ENCODE peak calls at places on chromosome X, in nine cellular contexts. D, M, S, K, N, W, E, B and G are unnamed samples.

GRCh38 chrX:153460826-153461225 is 9.6 kb downstream of the HAUS7 start:
- DNase-seq in D (peak; percentile 52), M (peak; percentile 57), S (no peak), K (no peak), N (peak; percentile 67), W (peak; percentile 64), E (no peak), B (no peak), G (peak; percentile 64)

GRCh38 chrX:133922390-133922772 is 63.0 kb downstream of the GPC3 start:
- DNase-seq in D (no peak), M (no peak), S (no peak), K (no peak), N (no peak), W (no peak), E (no peak), B (no peak), G (no peak)

GRCh38 chrX:2498781-2499302 is 1.9 kb downstream of the DHRSX start:
- DNase-seq in D (no peak), M (peak; percentile 40), S (no peak), K (peak; percentile 42), N (peak; percentile 54), W (peak; percentile 18), E (no peak), B (peak; percentile 56), G (no peak)

GRCh38 chrX:45664727-45665290 is 464.1 kb upstream of the DIPK2B start:
- DNase-seq in D (no peak), M (no peak), S (no peak), K (no peak), N (no peak), W (no peak), E (no peak), B (no peak), G (no peak)

GRCh38 chrX:44889824-44890223 is 16.8 kb downstream of the KDM6A start:
- DNase-seq in D (no peak), M (no peak), S (no peak), K (no peak), N (no peak), W (no peak), E (no peak), B (no peak), G (no peak)

GRCh38 chrX:121151293-121151692 is 103.9 kb downstream of the GLUD2 start:
- DNase-seq in D (no peak), M (no peak), S (no peak), K (no peak), N (no peak), W (no peak), E (no peak), B (no peak), G (no peak)

GRCh38 chrX:1876041-1876440 is 261.2 kb downstream of the ASMT start:
- DNase-seq in D (no peak), M (no peak), S (no peak), K (no peak), N (no peak), W (no peak), E (no peak), B (no peak), G (no peak)

GRCh38 chrX:46967547-46967946 is 55.3 kb downstream of the JADE3 start:
- DNase-seq in D (no peak), M (no peak), S (no peak), K (no peak), N (no peak), W (no peak), E (no peak), B (no peak), G (no peak)

GRCh38 chrX:40922307-40922706 is 162.9 kb upstream of the USP9X start:
- DNase-seq in D (no peak), M (peak; percentile 80), S (no peak), K (no peak), N (no peak), W (peak; percentile 85), E (peak; percentile 43), B (no peak), G (no peak)

GRCh38 chrX:14864626-14865025 is 8.2 kb downstream of the FANCB start:
- DNase-seq in D (no peak), M (peak; percentile 14), S (no peak), K (no peak), N (no peak), W (peak; percentile 9), E (no peak), B (no peak), G (no peak)

GRCh38 chrX:67480789-67481188 is 63.0 kb upstream of the AR start:
- DNase-seq in D (no peak), M (no peak), S (no peak), K (no peak), N (no peak), W (no peak), E (no peak), B (no peak), G (no peak)

GRCh38 chrX:136453771-136454170 is 34.0 kb upstream of the BRS3 start:
- DNase-seq in D (no peak), M (no peak), S (no peak), K (no peak), N (no peak), W (no peak), E (no peak), B (no peak), G (no peak)

GRCh38 chrX:79413963-79414362 is 46.8 kb upstream of the ITM2A start:
- DNase-seq in D (no peak), M (no peak), S (no peak), K (no peak), N (no peak), W (no peak), E (no peak), B (no peak), G (no peak)

DNA sequence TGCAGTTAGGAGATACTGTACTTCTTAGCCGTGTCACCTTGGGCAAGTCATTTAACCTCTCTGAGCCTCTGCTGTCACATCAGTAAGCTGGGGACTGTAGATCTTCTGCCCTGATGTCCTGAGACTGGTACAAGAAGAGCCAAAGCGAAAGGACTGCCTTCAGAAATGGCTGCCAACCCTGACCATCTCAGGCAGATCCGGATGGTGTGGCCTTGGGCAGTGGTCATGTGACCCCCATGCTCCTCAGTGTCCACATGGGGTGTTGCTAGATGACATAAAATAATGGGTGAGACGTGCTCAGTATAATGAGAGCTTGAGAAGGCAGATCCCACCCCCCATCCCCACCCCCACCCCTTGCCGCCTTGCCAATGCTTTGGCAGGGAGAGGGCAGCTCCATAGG is 60.4 kb upstream of the MTM1 start:
- DNase-seq in D (no peak), M (no peak), S (no peak), K (peak; percentile 42), N (no peak), W (no peak), E (no peak), B (no peak), G (no peak)
- H3K4me1 ChIP-seq in D (peaks cover 30% of the 10 kb centered on the region), M (no peaks in the 10 kb centered on the region), S (peaks cover 9% of the 10 kb centered on the region), K (peaks cover 12% of the 10 kb centered on the region), N (no peaks in the 10 kb centered on the region), W (no peaks in the 10 kb centered on the region), E (peaks cover 19% of the 10 kb centered on the region), B (no peaks in the 10 kb centered on the region), G (no peaks in the 10 kb centered on the region)

GRCh38 chrX:118212817-118213183 is 96.2 kb upstream of the KLHL13 start:
- DNase-seq in D (no peak), M (no peak), S (no peak), K (no peak), N (no peak), W (no peak), E (no peak), B (no peak), G (no peak)
- H3K27ac ChIP-seq in D (no peak overlapping the region), M (no peak overlapping the region), S (no peak overlapping the region), K (no peak overlapping the region), N (no peak overlapping the region), W (no peak overlapping the region), E (no peak overlapping the region), B (no peak overlapping the region), G (no peak overlapping the region)

DNA sequence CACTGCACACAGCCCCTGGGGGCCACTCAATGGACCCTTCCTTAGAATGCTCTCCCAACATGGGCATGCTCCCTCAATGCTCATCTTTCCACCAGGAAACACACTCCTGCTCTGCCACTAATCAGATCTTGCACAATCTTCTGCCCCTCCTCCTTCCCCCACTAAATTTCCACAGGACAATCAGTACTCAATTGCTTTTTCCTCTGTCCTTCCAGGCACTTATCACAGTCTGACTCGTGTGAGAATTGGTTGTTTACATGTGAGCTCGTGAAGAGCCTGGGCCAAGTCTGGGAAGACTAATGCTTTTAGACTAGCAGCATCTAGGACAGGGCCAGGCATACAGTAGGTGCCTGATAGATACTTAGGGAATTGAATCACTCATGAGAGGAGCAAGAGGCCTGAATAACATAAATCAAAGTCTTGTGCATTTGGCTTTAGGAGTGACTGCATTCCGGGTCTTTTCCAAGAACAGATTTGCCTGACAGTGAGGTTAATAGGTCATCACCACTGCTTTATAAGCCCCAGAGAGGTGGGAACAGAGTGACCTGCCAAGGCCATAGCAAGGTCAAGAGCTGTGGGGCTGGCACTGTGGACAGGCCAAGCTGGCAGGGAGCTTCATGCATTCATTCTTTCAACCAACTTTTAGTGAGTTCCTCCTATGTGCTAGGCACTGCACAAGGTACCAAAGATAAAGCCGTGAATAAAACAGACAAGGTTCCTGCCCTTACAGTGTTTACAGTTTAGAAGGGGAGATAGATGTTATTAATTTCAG is 55.0 kb downstream of the PRPS1 start:
- DNase-seq in D (no peak), M (peak; percentile 61), S (peak; percentile 83), K (peak; percentile 69), N (no peak), W (no peak), E (no peak), B (no peak), G (peak; percentile 27)
- H3K4me1 ChIP-seq in D (peaks cover 67% of the 10 kb centered on the region), M (peaks cover 29% of the 10 kb centered on the region), S (peaks cover 23% of the 10 kb centered on the region), K (peaks cover 7% of the 10 kb centered on the region), N (no peaks in the 10 kb centered on the region), W (no peaks in the 10 kb centered on the region), E (no peaks in the 10 kb centered on the region), B (peaks cover 16% of the 10 kb centered on the region), G (peaks cover 16% of the 10 kb centered on the region)

GRCh38 chrX:104168127-104168526 is 1.9 kb downstream of the FAM199X start:
- DNase-seq in D (no peak), M (no peak), S (no peak), K (no peak), N (no peak), W (no peak), E (no peak), B (no peak), G (no peak)

GRCh38 chrX:104166735-104167436 is 633 bp downstream of the FAM199X start:
- DNase-seq in D (no peak), M (no peak), S (peak; percentile 64), K (peak; percentile 23), N (peak; percentile 4), W (no peak), E (no peak), B (no peak), G (no peak)

DNA sequence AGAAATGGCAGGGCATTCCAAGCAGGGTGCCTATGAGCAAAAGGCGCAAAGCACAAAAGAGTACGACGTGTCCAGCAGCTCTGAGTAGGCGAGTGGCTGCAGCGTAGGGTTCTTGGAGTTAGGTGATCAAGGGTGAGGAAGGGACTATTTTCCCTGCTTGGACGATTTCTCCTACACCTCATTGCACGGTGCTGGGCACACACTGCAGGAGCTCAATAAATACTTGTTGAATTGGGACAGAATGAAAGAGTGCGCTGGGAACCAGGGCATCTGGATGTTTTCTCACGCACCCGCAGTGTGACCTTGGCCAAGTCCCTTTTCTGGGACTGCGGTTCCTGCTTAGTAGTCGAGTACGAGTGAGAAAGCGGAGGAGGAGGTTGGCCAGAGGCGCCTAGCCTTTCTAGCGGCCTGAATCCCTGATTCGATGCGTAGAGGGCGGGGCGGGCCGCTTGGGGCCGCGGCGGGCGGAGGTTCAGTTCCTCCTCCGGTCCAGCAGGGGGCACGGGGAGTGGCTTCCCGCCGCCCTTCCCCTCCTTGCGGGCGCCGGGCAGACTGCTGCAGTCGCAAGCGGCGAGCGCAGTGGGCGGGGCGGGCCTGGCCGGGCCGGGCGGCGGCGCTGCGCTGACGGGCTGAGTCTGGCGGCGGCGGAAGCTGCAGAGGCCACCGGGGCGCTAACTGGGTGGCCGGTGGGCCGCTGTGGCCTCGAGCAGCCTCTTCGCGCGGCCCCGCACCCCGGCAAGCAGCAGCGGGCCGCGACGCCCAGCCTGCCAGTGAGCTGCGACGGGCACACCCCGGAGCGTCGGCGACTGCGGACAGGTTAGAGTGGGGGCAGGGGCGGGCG is at the start of gene FAM199X:
- DNase-seq in D (peak; percentile 94), M (peak; percentile 93), S (peak; percentile 94), K (peak; percentile 75), N (peak; percentile 76), W (peak; percentile 86), E (peak; percentile 43), B (peak; percentile 68), G (peak; percentile 86)
- H3K27ac ChIP-seq in D (peak within 1 kb of the TSS; percentile 88), M (peak within 1 kb of the TSS; percentile 88), S (peak within 1 kb of the TSS; percentile 88), K (peak within 1 kb of the TSS; percentile 86), N (peak within 1 kb of the TSS; percentile 84), W (peak within 1 kb of the TSS; percentile 71), E (no peak within 1 kb of the TSS), B (peak within 1 kb of the TSS; percentile 84), G (peak within 1 kb of the TSS; percentile 84)